ENCODE peak calls at places on chromosome 2, in four cellular contexts. H is H1, F is HCT116, Q is K562. K is an unnamed sample.

GRCh38 chr2:180520206-180520605 is 460.2 kb upstream of the UBE2E3 start:
- DNase-seq in H (no peak), F (peak), Q (no peak), K (no peak)

GRCh38 chr2:195437521-195437920 is 219.5 kb upstream of the SLC39A10 start:
- DNase-seq in H (no peak), F (no peak), Q (no peak), K (no peak)

GRCh38 chr2:144922519-144922918 is 402.6 kb upstream of the ZEB2 start:
- DNase-seq in H (no peak), F (no peak), Q (no peak), K (no peak)

GRCh38 chr2:120691410-120691809 is 44.3 kb upstream of the GLI2 start:
- DNase-seq in H (no peak), F (no peak), Q (no peak), K (no peak)

GRCh38 chr2:85988210-85988913 is 99.6 kb upstream of the ST3GAL5 start:
- DNase-seq in H (no peak), F (no peak), Q (no peak), K (no peak)

GRCh38 chr2:175111200-175111657 is 56.8 kb downstream of the ATF2 start:
- DNase-seq in H (no peak), F (peak), Q (peak), K (peak)

GRCh38 chr2:215409331-215410127 is 26.3 kb downstream of the FN1 start:
- DNase-seq in H (no peak), F (peak), Q (no peak), K (no peak)

GRCh38 chr2:99626158-99626557 is 136.3 kb upstream of the REV1 start:
- DNase-seq in H (no peak), F (no peak), Q (no peak), K (no peak)

GRCh38 chr2:58137221-58137620 is 90.6 kb downstream of the VRK2 start:
- DNase-seq in H (no peak), F (no peak), Q (no peak), K (no peak)

GRCh38 chr2:192578780-192579179 is 384.0 kb upstream of the TMEFF2 start:
- DNase-seq in H (no peak), F (no peak), Q (no peak), K (no peak)

GRCh38 chr2:137220438-137220998 is 455.2 kb downstream of the THSD7B start:
- DNase-seq in H (no peak), F (no peak), Q (no peak), K (no peak)

GRCh38 chr2:237797253-237797652 is 1.3 kb upstream of the RBM44 start:
- DNase-seq in H (no peak), F (no peak), Q (no peak), K (no peak)

GRCh38 chr2:64453710-64454315 is at the start of gene LGALSL:
- DNase-seq in H (peak), F (peak), Q (peak), K (no peak)

GRCh38 chr2:241263061-241263460 is 52.4 kb downstream of the HDLBP start:
- DNase-seq in H (no peak), F (no peak), Q (no peak), K (no peak)

GRCh38 chr2:39120771-39121522 is at the start of gene SOS1:
- DNase-seq in H (peak), F (peak), Q (peak), K (peak)

GRCh38 chr2:56537756-56538155 is 354.0 kb downstream of the CCDC85A start:
- DNase-seq in H (no peak), F (no peak), Q (no peak), K (no peak)

GRCh38 chr2:134446431-134447091 is 192.7 kb downstream of the MGAT5 start:
- DNase-seq in H (no peak), F (no peak), Q (no peak), K (no peak)

GRCh38 chr2:238571626-238572372 is 145.1 kb downstream of the ASB1 start:
- DNase-seq in H (no peak), F (no peak), Q (no peak), K (no peak)

GRCh38 chr2:41963661-41964525 is 83.9 kb upstream of the PKDCC start:
- DNase-seq in H (no peak), F (no peak), Q (no peak), K (no peak)

GRCh38 chr2:69961496-69961895 is at the start of gene ASPRV1:
- DNase-seq in H (no peak), F (no peak), Q (no peak), K (no peak)

GRCh38 chr2:19009510-19009909 is 348.9 kb downstream of the OSR1 start:
- DNase-seq in H (no peak), F (no peak), Q (no peak), K (no peak)

GRCh38 chr2:240760576-240761246 is 59.3 kb downstream of the KIF1A start:
- DNase-seq in H (no peak), F (no peak), Q (peak), K (no peak)

GRCh38 chr2:43225093-43225787 is 1.2 kb downstream of the ZFP36L2 start:
- DNase-seq in H (no peak), F (no peak), Q (peak), K (no peak)

GRCh38 chr2:185475868-185476267 is 262.7 kb upstream of the FSIP2 start:
- DNase-seq in H (no peak), F (no peak), Q (no peak), K (no peak)

GRCh38 chr2:44166096-44166495 is 2.6 kb upstream of the PPM1B start:
- DNase-seq in H (no peak), F (no peak), Q (no peak), K (no peak)

GRCh38 chr2:239806758-239807434 is 218.2 kb downstream of the NDUFA10 start:
- DNase-seq in H (peak), F (no peak), Q (no peak), K (no peak)

GRCh38 chr2:203461736-203462135 is 73.4 kb downstream of the RAPH1 start:
- DNase-seq in H (no peak), F (no peak), Q (no peak), K (no peak)

GRCh38 chr2:199868431-199869226 is 17.6 kb upstream of the FTCDNL1 start:
- DNase-seq in H (no peak), F (no peak), Q (no peak), K (no peak)

GRCh38 chr2:242040681-242041080 is 171.2 kb downstream of the RTP5 start:
- DNase-seq in H (no peak), F (no peak), Q (no peak), K (no peak)

GRCh38 chr2:214127178-214127970 is 283.5 kb upstream of the VWC2L start:
- DNase-seq in H (no peak), F (no peak), Q (no peak), K (no peak)

GRCh38 chr2:189629553-189630453 is 31.5 kb upstream of the ASNSD1 start:
- DNase-seq in H (no peak), F (no peak), Q (no peak), K (no peak)

GRCh38 chr2:189625636-189626035 is 35.6 kb upstream of the ASNSD1 start:
- DNase-seq in H (no peak), F (no peak), Q (no peak), K (no peak)

GRCh38 chr2:189627789-189628188 is 33.5 kb upstream of the ASNSD1 start:
- DNase-seq in H (no peak), F (no peak), Q (no peak), K (no peak)

GRCh38 chr2:189631849-189632248 is 29.4 kb upstream of the ASNSD1 start:
- DNase-seq in H (no peak), F (no peak), Q (no peak), K (no peak)

GRCh38 chr2:189628817-189629552 is 32.3 kb upstream of the ASNSD1 start:
- DNase-seq in H (no peak), F (no peak), Q (no peak), K (no peak)
- TF ChIP-seq CTCF in H (peak), F (no peak), Q (peak), K (no peak)

GRCh38 chr2:227848146-227848545 is 23.3 kb upstream of the DAW1 start:
- DNase-seq in H (no peak), F (no peak), Q (no peak), K (no peak)
- H2AFZ ChIP-seq in H (peak), F (peak), Q (no peak), K (no peak)

GRCh38 chr2:105866439-105867170 is 121.9 kb downstream of the NCK2 start:
- DNase-seq in H (no peak), F (no peak), Q (no peak), K (no peak)
- TF ChIP-seq EGR1 in H (no peak), F (no peak), Q (no peak), K (no peak)

GRCh38 chr2:108855194-108855593 is 68.6 kb downstream of the CCDC138 start:
- DNase-seq in H (no peak), F (no peak), Q (no peak), K (no peak)
- TF ChIP-seq CTCF in H (no peak), F (peak), Q (peak), K (no peak)

K was measured in GM12878.